ENCODE peak calls at places on chromosomes 1 and 21, in five cellular contexts. S is stomach, Q is lower leg skin, U is endothelial cell, L is astrocyte of the spinal cord. O is an unnamed sample.

GRCh38 chr1:228396770-228397453 is 9.7 kb downstream of the TRIM11 start:
- DNase-seq in S (no peak), Q (peak; percentile 77), U (no peak), L (no peak), O (no peak)

GRCh38 chr1:239816090-239816812 is 275.4 kb upstream of the FMN2 start:
- DNase-seq in S (peak; percentile 57), Q (no peak), U (peak; percentile 22), L (peak; percentile 77), O (peak; percentile 68)

GRCh38 chr1:148160421-148161251 is 8.6 kb upstream of the NBPF11 start:
- DNase-seq in S (no peak), Q (peak; percentile 72), U (no peak), L (no peak), O (no peak)

GRCh38 chr1:110150330-110151174 is at the start of gene SLC6A17:
- DNase-seq in S (no peak), Q (no peak), U (peak; percentile 79), L (peak; percentile 31), O (no peak)

GRCh38 chr1:180269848-180270766 is 40.0 kb downstream of the LHX4 start:
- DNase-seq in S (peak; percentile 46), Q (peak; percentile 85), U (no peak), L (no peak), O (no peak)

GRCh38 chr1:187313115-187313514 is 484.4 kb downstream of the PLA2G4A start:
- DNase-seq in S (no peak), Q (no peak), U (no peak), L (no peak), O (no peak)

GRCh38 chr1:39328110-39328509 is 123.6 kb downstream of the MACF1 start:
- DNase-seq in S (no peak), Q (no peak), U (no peak), L (no peak), O (no peak)

GRCh38 chr1:109213824-109214693 is at the start of gene SARS1:
- DNase-seq in S (peak; percentile 92), Q (peak; percentile 97), U (peak; percentile 91), L (peak; percentile 86), O (peak; percentile 63)

GRCh38 chr1:61446531-61446991 is 278.4 kb downstream of the TM2D1 start:
- DNase-seq in S (no peak), Q (no peak), U (no peak), L (no peak), O (no peak)

GRCh38 chr1:111746614-111746999 is 7.4 kb upstream of the INKA2 start:
- DNase-seq in S (no peak), Q (no peak), U (no peak), L (no peak), O (no peak)

GRCh38 chr1:94929351-94929814 is 2.5 kb upstream of the CNN3 start:
- DNase-seq in S (no peak), Q (no peak), U (no peak), L (no peak), O (no peak)

GRCh38 chr1:100387644-100388350 is 35.5 kb downstream of the CDC14A start:
- DNase-seq in S (no peak), Q (no peak), U (no peak), L (peak; percentile 17), O (no peak)

GRCh38 chr1:55071477-55071876 is 32.1 kb downstream of the PCSK9 start:
- DNase-seq in S (no peak), Q (no peak), U (peak; percentile 57), L (peak; percentile 47), O (no peak)

DNA sequence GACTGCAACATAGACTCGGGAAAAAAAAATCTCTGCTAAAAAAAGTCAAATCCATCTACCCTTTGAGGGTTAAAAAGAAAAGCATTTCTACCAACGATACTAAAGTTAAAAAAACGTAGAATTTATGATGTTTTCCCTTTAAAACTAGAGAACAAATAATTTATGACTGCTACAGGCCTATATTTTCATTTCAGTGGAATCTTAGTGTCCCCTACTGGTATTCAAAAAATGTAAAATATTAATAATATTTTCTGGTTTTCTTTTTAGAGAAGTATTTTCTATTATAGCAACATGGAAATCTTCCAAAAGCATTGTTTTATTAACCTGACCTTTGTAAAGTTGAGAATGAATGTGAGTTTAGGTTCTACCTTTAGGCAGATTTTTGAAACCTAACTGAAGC is 1582.2 kb downstream of the MRPL39 start:
- DNase-seq in S (no peak), Q (no peak), U (no peak), L (no peak), O (no peak)
- TF ChIP-seq CTCF in S (no peak), Q (no peak), U (no peak), L (no peak), O (no peak)

GRCh38 chr1:231544943-231545592 is 16.6 kb downstream of the TSNAX start:
- DNase-seq in S (no peak), Q (no peak), U (no peak), L (no peak), O (no peak)

GRCh38 chr1:231553320-231553719 is 24.9 kb downstream of the TSNAX start:
- DNase-seq in S (no peak), Q (no peak), U (no peak), L (no peak), O (no peak)

GRCh38 chr1:231554969-231555368 is 26.5 kb downstream of the TSNAX start:
- DNase-seq in S (no peak), Q (no peak), U (no peak), L (no peak), O (no peak)

GRCh38 chr1:231549733-231550447 is 21.4 kb downstream of the TSNAX start:
- DNase-seq in S (no peak), Q (no peak), U (no peak), L (no peak), O (no peak)

GRCh38 chr1:231550448-231550781 is 21.9 kb downstream of the TSNAX start:
- DNase-seq in S (no peak), Q (no peak), U (peak; percentile 40), L (peak; percentile 7), O (no peak)
- TF ChIP-seq CTCF in S (no peak), Q (no peak), U (peak; percentile 68), L (peak; percentile 49), O (peak; percentile 58)

GRCh38 chr1:53316058-53316741 is 11.7 kb downstream of the LRP8 start:
- DNase-seq in S (no peak), Q (no peak), U (peak; percentile 33), L (no peak), O (no peak)
- TF ChIP-seq CTCF in S (no peak), Q (no peak), U (no peak), L (peak; percentile 8), O (no peak)

GRCh38 chr1:235367000-235367908 is at the start of gene TBCE:
- DNase-seq in S (peak; percentile 98), Q (peak; percentile 99), U (peak; percentile 89), L (peak; percentile 98), O (peak; percentile 89)
- TF ChIP-seq CTCF in S (no peak), Q (no peak), U (no peak), L (peak; percentile 18), O (no peak)

DNA sequence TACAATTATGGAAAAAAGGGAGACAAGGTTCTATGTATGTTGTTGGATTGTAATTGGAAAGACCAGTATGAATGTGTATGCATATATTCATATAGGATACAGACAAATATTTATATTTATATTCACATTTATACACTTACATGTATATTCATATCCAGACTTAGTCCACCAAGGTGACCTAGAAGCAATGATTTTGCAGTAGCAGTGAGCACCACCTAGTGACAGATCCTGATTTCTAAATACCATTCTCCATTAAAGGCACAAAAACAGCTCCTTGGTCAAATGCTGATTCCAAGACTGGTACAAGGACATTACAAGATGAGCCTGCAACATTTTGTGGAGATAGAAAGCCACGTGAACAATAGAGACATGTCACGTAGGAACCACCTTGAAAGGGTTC is 153.4 kb downstream of the SDCCAG8 start:
- DNase-seq in S (no peak), Q (no peak), U (no peak), L (no peak), O (no peak)
- TF ChIP-seq CTCF in S (no peak), Q (no peak), U (no peak), L (peak; percentile 32), O (no peak)

DNA sequence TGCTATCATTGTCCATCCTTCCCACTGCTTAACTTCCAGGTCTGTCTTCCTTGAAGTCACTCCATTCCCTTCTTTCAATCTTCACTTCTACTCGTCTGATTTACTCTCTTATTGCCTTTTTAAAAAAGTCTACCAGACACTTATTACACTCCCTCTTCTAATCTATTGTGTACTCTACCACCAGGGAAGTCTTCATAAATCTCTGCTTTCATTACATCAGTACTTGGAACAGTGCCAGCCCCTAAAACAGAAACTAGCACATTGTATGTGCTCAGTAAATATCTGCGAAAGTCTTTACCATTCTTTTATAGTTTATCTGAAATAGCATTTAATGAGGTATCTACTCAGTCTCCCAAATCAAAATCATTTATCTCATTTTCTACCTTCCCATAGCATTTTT is 236.4 kb downstream of the USH2A start:
- DNase-seq in S (no peak), Q (no peak), U (no peak), L (peak; percentile 43), O (no peak)
- TF ChIP-seq CTCF in S (no peak), Q (no peak), U (no peak), L (no peak), O (no peak)

DNA sequence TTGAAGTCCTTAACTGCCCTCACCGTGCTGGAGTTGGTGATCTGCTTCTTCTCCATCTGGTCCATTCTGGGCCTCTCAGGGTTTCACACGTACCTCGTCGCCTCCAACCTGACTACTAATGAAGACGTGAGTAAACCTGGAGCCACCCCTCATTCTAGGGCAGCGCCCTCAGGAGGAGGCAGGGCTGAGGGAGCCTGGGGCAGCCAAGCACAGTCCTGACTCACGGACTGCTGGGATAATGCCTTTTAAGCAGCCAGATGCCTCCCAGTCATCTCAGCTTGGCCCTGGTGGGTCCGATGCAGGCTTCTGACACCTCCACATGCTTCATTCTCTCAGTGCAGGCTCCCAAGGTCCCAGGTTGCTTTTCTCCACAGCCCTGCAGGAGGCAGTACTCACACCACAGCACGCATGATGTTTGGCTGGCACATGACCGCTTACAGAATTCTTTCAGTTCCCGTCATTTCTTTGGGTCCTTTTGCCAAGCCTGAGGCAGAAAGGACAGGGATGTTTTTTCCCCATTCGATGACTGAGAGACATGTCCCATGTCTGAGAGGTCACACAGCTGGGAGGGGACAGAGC is 11.8 kb upstream of the SFN start:
- DNase-seq in S (no peak), Q (no peak), U (no peak), L (no peak), O (no peak)
- TF ChIP-seq CTCF in S (no peak), Q (no peak), U (no peak), L (no peak), O (no peak)

DNA sequence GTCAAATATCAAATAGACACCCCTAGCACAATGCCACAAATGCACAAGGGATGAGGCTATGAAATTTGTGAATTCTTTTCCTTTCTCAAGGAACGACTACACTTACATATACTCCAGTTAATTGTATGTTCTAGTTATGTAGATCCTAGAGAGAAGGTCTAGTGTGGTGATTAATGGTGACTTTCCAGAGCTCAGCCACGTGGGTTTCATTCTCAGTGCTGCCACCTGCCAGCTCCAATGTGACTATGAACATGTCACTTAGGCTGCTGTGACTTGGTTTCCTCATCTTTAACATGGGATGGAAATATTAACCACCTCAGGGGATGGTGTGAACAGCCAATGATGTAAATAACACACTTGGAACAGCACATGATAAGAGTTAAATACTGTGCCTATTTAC is 138.3 kb downstream of the APP start:
- DNase-seq in S (no peak), Q (no peak), U (no peak), L (no peak), O (no peak)
- TF ChIP-seq CTCF in S (no peak), Q (no peak), U (no peak), L (peak; percentile 14), O (no peak)